ENCODE peak calls at places on chromosomes 11 and 22, in eight cellular contexts. X is HCT116, E is H1, G is GM23338, Q is hepatocyte, D is mesenchymal stem cell, Z is H9, J is IMR-90. N is an unnamed sample.

GRCh38 chr11:119057000-119057769 is at the start of gene HYOU1:
- DNase-seq in X (peak), E (peak), G (peak), Q (peak), D (peak), Z (peak), J (peak), N (peak)

GRCh38 chr11:26348776-26349175 is 16.8 kb downstream of the ANO3 start:
- DNase-seq in X (no peak), E (no peak), G (no peak), Q (no peak), D (no peak), Z (no peak), J (no peak), N (no peak)

GRCh38 chr22:37213218-37213855 is 1.1 kb upstream of the SSTR3 start:
- DNase-seq in X (no peak), E (no peak), G (no peak), Q (no peak), D (no peak), Z (no peak), J (no peak), N (no peak)

GRCh38 chr11:8318536-8318935 is 54.9 kb upstream of the LMO1 start:
- DNase-seq in X (no peak), E (no peak), G (peak), Q (no peak), D (no peak), Z (peak), J (no peak), N (no peak)

GRCh38 chr11:72497731-72498130 is 63.4 kb upstream of the CLPB start:
- DNase-seq in X (no peak), E (no peak), G (no peak), Q (no peak), D (no peak), Z (no peak), J (no peak), N (no peak)

GRCh38 chr11:124482362-124483147 is 37.1 kb upstream of the OR8B8 start:
- DNase-seq in X (no peak), E (no peak), G (no peak), Q (peak), D (peak), Z (no peak), J (peak), N (no peak)

GRCh38 chr11:36376315-36376887 is 80.3 kb downstream of the PRR5L start:
- DNase-seq in X (no peak), E (no peak), G (peak), Q (peak), D (peak), Z (peak), J (peak), N (no peak)

GRCh38 chr11:15830730-15831443 is 525.5 kb downstream of the SOX6 start:
- DNase-seq in X (no peak), E (no peak), G (no peak), Q (no peak), D (no peak), Z (no peak), J (no peak), N (no peak)

GRCh38 chr11:67272327-67273259 is 6.3 kb downstream of the GRK2 start:
- DNase-seq in X (no peak), E (no peak), G (no peak), Q (no peak), D (no peak), Z (no peak), J (no peak), N (no peak)

GRCh38 chr11:112082729-112083128 is 3.8 kb downstream of the TIMM8B start:
- DNase-seq in X (no peak), E (no peak), G (no peak), Q (no peak), D (peak), Z (no peak), J (peak), N (no peak)

GRCh38 chr11:3886985-3887384 is 31.5 kb downstream of the STIM1 start:
- DNase-seq in X (no peak), E (no peak), G (no peak), Q (no peak), D (no peak), Z (no peak), J (no peak), N (no peak)

GRCh38 chr11:96303067-96303466 is 39.9 kb downstream of the MAML2 start:
- DNase-seq in X (no peak), E (no peak), G (no peak), Q (peak), D (peak), Z (no peak), J (peak), N (no peak)

GRCh38 chr11:108338750-108339149 is 115.9 kb downstream of the ATM start:
- DNase-seq in X (no peak), E (no peak), G (no peak), Q (no peak), D (no peak), Z (no peak), J (no peak), N (no peak)

GRCh38 chr22:34508797-34509196 is 557.2 kb upstream of the ISX start:
- DNase-seq in X (no peak), E (no peak), G (no peak), Q (no peak), D (no peak), Z (no peak), J (no peak), N (no peak)

GRCh38 chr22:34502821-34503220 is 563.1 kb upstream of the ISX start:
- DNase-seq in X (no peak), E (no peak), G (no peak), Q (no peak), D (no peak), Z (no peak), J (no peak), N (no peak)
- H3K4me2 ChIP-seq in X (no peak), E (no peak), G (no peak), Q (no peak), D (no peak), Z (no peak), J (no peak), N (no peak)

DNA sequence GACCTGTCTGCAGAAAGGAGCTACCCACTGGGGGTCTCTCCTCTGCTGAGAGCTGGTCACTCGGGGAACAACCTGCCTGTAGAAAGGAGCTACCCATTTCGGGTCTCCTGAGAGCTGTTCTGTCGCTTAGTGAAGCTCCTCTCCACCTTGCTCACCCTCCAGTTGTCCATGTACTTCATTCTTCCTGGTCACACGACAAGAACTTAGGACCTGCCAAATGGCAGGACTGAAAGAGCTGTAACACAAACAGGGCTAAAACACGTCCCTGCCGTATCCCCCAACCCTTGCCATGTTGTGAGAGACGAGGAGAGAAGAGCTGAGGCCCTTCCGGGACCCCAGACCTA is 24.1 kb upstream of the RNASEH2C start:
- DNase-seq in X (no peak), E (no peak), G (no peak), Q (no peak), D (no peak), Z (no peak), J (no peak), N (no peak)
- H3K4me2 ChIP-seq in X (no peak), E (no peak), G (no peak), Q (no peak), D (no peak), Z (no peak), J (no peak), N (no peak)

DNA sequence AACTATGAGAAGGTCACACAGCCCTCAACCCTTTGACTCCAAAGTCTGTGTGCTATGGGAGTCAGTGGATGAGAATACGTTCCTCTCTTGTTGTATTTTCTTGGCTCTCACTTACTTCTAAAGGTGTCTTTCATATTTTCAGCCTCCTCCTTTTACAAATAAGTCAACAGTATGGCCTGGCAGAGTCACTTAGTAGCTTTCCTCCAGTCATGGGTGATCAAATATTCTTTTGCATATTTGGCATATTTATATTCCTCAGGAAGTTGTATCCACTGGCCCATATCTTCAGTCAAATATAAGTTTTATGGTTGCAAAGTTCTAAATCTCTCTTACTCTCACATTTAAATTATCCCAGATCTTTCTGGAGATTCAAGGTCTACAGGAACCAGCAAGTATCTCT is 327.5 kb downstream of the ETS1 start:
- DNase-seq in X (no peak), E (no peak), G (no peak), Q (no peak), D (no peak), Z (no peak), J (no peak), N (no peak)
- H3K4me2 ChIP-seq in X (no peak), E (no peak), G (no peak), Q (no peak), D (no peak), Z (no peak), J (no peak), N (no peak)

DNA sequence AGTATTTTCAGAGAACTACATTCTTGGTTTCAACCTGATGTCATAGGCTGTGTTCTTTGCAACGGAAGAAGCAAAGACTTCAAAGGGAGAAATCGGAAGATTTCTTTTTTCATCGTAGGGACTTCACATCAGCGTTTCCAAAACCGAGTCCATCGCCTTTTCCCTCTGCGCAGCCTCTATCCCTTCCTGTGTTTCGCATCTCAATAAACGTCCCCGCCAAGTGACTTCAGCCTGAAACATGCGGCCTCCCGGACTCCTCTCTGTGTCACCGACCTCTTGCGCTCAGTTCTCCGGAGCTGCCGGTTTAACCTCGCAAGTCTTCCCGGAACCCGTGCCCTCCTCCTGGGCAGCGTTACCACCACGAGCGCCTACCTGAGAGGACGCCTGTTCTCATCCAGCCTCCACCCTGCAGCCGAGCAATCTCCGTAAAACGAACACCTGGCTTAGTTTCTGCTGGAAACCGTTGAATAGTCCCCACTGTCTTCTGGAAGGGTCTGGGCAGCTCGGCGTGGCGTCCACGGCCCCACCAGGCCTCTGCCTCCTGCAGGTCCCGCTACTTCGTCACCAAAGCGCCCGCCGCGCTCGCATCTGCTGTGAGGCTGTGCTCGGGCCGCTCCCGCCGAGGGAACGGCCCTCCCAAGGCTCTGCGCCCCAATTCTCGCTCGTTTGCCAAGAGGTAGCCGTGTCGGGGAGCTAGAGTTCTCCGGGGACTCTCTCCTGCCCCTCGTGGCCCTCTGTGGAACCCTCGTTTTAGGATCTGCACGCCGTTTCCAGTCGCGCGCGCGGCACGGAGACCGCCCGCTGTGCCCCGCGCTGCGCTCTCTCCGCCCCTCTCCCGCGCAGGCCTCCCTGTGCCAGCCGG is at the start of gene GLB1L3:
- DNase-seq in X (no peak), E (no peak), G (peak), Q (peak), D (peak), Z (peak), J (no peak), N (no peak)
- H3K4me2 ChIP-seq in X (no peak), E (peak), G (peak), Q (peak), D (peak), Z (peak), J (peak), N (peak)

GRCh38 chr11:1749020-1749758 is 1.2 kb downstream of the IFITM10 start:
- DNase-seq in X (no peak), E (no peak), G (peak), Q (peak), D (peak), Z (no peak), J (no peak), N (no peak)

GRCh38 chr11:1749787-1750351 is 526 bp downstream of the IFITM10 start:
- DNase-seq in X (no peak), E (no peak), G (no peak), Q (peak), D (peak), Z (no peak), J (peak), N (no peak)

GRCh38 chr11:1750840-1751520 is 585 bp upstream of the IFITM10 start:
- DNase-seq in X (no peak), E (no peak), G (no peak), Q (no peak), D (peak), Z (no peak), J (no peak), N (no peak)

GRCh38 chr11:1751521-1751921 is 1.1 kb upstream of the IFITM10 start:
- DNase-seq in X (no peak), E (no peak), G (no peak), Q (no peak), D (no peak), Z (no peak), J (no peak), N (no peak)

GRCh38 chr11:1750481-1750839 is at the start of gene IFITM10:
- DNase-seq in X (no peak), E (no peak), G (peak), Q (no peak), D (no peak), Z (no peak), J (no peak), N (no peak)
- H3K4me2 ChIP-seq in X (no peak), E (peak), G (peak), Q (peak), D (no peak), Z (no peak), J (no peak), N (no peak)

DNA sequence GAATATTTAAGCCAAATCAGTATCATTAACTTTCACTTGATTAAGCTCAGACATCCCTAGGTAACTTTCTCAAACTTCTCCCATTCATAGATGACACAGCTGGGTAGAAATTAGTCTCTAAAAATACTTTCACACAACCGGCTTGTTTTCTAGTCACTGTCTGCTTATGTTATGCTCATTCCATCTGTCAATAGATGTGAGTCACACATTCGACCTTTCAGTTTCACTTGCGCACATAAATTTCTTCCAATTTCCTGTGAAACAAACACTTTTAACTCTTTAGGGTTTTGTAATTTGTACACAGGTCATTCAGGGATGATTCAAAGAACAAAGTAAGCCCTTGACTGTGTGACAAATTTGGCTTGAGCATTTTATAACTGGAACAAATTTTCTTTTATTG is 723.0 kb downstream of the KCNA4 start:
- DNase-seq in X (peak), E (no peak), G (no peak), Q (no peak), D (peak), Z (no peak), J (peak), N (peak)
- H3K4me2 ChIP-seq in X (peak), E (no peak), G (no peak), Q (no peak), D (no peak), Z (no peak), J (peak), N (no peak)

GRCh38 chr11:18384157-18384641 is 10.2 kb upstream of the LDHA start:
- DNase-seq in X (no peak), E (no peak), G (no peak), Q (peak), D (no peak), Z (no peak), J (peak), N (peak)
- H3K4me2 ChIP-seq in X (peak), E (no peak), G (no peak), Q (peak), D (peak), Z (no peak), J (peak), N (peak)

DNA sequence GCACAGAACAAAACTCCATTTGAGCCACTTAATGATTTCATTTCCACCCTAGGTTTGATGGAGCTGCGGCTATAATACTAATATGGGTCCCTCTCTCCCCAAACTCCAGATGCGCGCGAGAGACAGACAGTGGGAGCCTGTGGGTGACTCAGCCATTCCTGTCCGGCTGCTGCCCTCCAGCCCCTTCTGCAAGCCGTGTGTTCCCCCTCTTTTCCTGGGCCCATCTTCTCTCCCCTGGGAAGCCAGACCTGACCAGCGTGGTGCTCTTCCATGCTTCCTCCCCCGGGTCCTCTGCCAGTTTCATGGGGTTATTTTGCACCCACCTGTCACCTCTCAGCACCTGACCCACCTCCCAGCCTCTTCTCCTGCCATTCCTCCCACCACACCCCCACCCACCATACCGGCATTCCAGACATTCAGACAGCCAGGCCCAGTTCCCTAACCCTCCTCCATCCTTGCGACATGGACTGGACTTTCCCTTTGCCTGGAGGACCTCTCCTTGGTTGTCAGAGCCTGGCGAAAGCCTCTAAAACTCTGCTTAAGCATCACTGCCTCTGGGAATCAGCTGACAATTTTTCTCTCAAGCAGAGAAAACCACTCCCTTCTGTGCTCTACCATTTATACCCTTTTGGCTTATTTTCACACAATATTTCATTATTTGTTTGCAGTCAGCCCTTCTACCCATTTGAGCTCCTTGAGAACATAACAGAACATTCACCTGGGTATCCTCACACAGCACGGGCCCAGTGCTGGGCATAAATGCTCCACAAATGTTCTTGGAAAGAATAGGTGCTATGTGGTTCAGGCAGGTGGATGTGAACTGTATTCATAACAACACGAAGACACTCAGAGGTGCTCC is 10.7 kb downstream of the SPATA19 start:
- DNase-seq in X (no peak), E (no peak), G (no peak), Q (no peak), D (no peak), Z (no peak), J (no peak), N (no peak)
- H3K4me2 ChIP-seq in X (no peak), E (no peak), G (no peak), Q (no peak), D (no peak), Z (no peak), J (no peak), N (no peak)

GRCh38 chr22:39596601-39597000 is 26.0 kb downstream of the CACNA1I start:
- DNase-seq in X (no peak), E (no peak), G (no peak), Q (no peak), D (no peak), Z (no peak), J (no peak), N (no peak)

GRCh38 chr22:39595622-39596182 is 25.1 kb downstream of the CACNA1I start:
- DNase-seq in X (no peak), E (no peak), G (no peak), Q (no peak), D (no peak), Z (no peak), J (no peak), N (no peak)

GRCh38 chr22:39594411-39594810 is 23.9 kb downstream of the CACNA1I start:
- DNase-seq in X (no peak), E (no peak), G (peak), Q (no peak), D (no peak), Z (no peak), J (no peak), N (no peak)

GRCh38 chr22:39598017-39598965 is 27.7 kb downstream of the CACNA1I start:
- DNase-seq in X (peak), E (peak), G (peak), Q (peak), D (peak), Z (peak), J (no peak), N (no peak)

DNA sequence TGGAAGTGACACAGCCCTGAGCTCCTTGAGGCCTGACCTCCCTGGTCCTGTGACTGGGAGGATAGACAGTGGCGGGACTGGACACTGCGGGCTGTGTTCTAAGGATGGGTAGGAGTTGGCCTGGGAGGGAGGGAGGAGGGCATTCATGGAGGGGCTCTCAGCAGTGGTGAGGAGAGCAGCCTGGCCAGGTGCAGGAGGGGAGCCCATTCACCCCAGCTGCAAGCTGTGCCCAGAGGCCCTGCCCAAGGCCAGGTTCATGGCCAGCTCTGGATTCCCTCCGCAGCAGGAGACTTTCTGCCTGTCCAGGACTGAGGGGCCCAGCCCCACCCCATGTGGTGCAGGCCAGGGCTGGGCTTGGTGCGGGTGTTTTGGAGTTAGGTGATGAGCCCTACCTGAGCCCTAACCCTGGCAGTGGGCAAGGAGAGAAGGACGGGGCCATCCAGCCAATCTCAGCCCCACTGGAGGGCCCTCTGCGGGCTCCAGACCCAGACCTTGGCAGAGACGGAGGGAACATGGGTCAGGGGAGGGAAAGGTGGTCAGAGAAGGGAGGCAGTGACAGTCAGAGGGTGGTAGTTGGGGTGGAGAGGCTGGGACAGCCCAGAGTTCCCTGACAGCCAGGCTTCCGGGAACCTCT is 26.8 kb downstream of the CACNA1I start:
- DNase-seq in X (no peak), E (no peak), G (peak), Q (no peak), D (no peak), Z (no peak), J (no peak), N (no peak)
- H3K4me2 ChIP-seq in X (peak), E (peak), G (peak), Q (no peak), D (no peak), Z (no peak), J (no peak), N (no peak)

GRCh38 chr22:28410050-28410816 is 269.4 kb downstream of the TTC28 start:
- DNase-seq in X (no peak), E (no peak), G (peak), Q (no peak), D (peak), Z (no peak), J (peak), N (no peak)
- H3K4me2 ChIP-seq in X (no peak), E (no peak), G (no peak), Q (no peak), D (no peak), Z (no peak), J (peak), N (no peak)

N was measured in GM12878.